ENCODE peak calls at places on chromosomes 2 and 18, in seven cellular contexts. P is IMR-90, U is neuronal stem cell, G is H9, E is mesenchymal stem cell, Y is mesendoderm, D is H1. M is an unnamed sample.

GRCh38 chr2:236705295-236706114 is 135.9 kb downstream of the ACKR3 start:
- DNase-seq in E (no peak), P (no peak), Y (no peak), U (no peak), G (no peak), D (no peak), M (no peak)

GRCh38 chr18:77058186-77058847 is 74.3 kb downstream of the MBP start:
- DNase-seq in Y (no peak), E (no peak), P (no peak), G (no peak), D (no peak), U (no peak), M (no peak)

GRCh38 chr2:162301151-162301804 is 17.2 kb downstream of the IFIH1 start:
- DNase-seq in Y (peak; percentile 29), U (peak; percentile 31), P (peak; percentile 75), E (peak; percentile 67), D (no peak), G (no peak), M (peak; percentile 39)

GRCh38 chr2:176490061-176490861 is 221.0 kb downstream of the MTX2 start:
- DNase-seq in E (peak; percentile 21), U (peak; percentile 36), P (no peak), D (peak; percentile 43), Y (peak; percentile 82), G (peak; percentile 80), M (no peak)

GRCh38 chr2:237201461-237202287 is 116.0 kb downstream of the COPS8 start:
- DNase-seq in D (no peak), Y (peak; percentile 82), E (peak; percentile 97), G (no peak), U (no peak), P (peak; percentile 87), M (peak; percentile 94)

GRCh38 chr2:120109186-120110061 is 96.5 kb downstream of the EPB41L5 start:
- DNase-seq in G (no peak), E (peak; percentile 53), D (no peak), U (no peak), Y (no peak), P (peak; percentile 59), M (no peak)

GRCh38 chr2:110105183-110105582 is 10.4 kb downstream of the MALL start:
- DNase-seq in D (no peak), G (no peak), U (no peak), P (no peak), E (no peak), Y (no peak), M (no peak)

GRCh38 chr18:32530947-32531651 is 60.4 kb upstream of the GAREM1 start:
- DNase-seq in P (peak; percentile 36), E (peak; percentile 82), D (no peak), G (no peak), U (no peak), Y (no peak), M (no peak)

GRCh38 chr18:55390898-55391297 is 197.1 kb downstream of the TCF4 start:
- DNase-seq in D (no peak), P (no peak), E (peak; percentile 25), U (no peak), G (no peak), Y (peak; percentile 79), M (no peak)

GRCh38 chr2:9378433-9379371 is 44.6 kb downstream of the ITGB1BP1 start:
- DNase-seq in U (no peak), Y (peak; percentile 55), E (peak; percentile 90), D (no peak), G (peak; percentile 52), P (peak; percentile 90), M (peak; percentile 40)

GRCh38 chr2:184308706-184309105 is 289.6 kb upstream of the ZNF804A start:
- DNase-seq in G (no peak), Y (no peak), P (no peak), E (no peak), D (no peak), U (no peak), M (no peak)

GRCh38 chr2:168801961-168802824 is at the start of gene NOSTRIN:
- DNase-seq in G (no peak), U (no peak), D (no peak), Y (no peak), P (peak; percentile 48), E (peak; percentile 70), M (peak; percentile 69)

GRCh38 chr2:109091526-109091925 is 37.5 kb upstream of the SH3RF3 start:
- DNase-seq in D (no peak), Y (no peak), E (no peak), U (no peak), P (no peak), G (no peak), M (no peak)

GRCh38 chr2:150538582-150539236 is 51.2 kb upstream of the RND3 start:
- DNase-seq in P (peak; percentile 60), D (no peak), Y (no peak), U (no peak), E (peak; percentile 80), G (no peak), M (no peak)

GRCh38 chr2:209425082-209426071 is 1.5 kb downstream of the MAP2 start:
- DNase-seq in D (no peak), P (peak; percentile 41), U (no peak), Y (peak; percentile 73), G (peak; percentile 27), E (peak; percentile 20), M (peak; percentile 73)

GRCh38 chr2:128562471-128563347 is 244.0 kb upstream of the HS6ST1 start:
- DNase-seq in E (peak; percentile 25), G (no peak), D (no peak), Y (no peak), U (no peak), P (peak; percentile 81), M (no peak)

GRCh38 chr2:148812306-148812705 is 62.7 kb upstream of the KIF5C start:
- DNase-seq in U (no peak), G (no peak), P (peak; percentile 51), Y (no peak), D (no peak), E (no peak), M (no peak)

GRCh38 chr2:98372579-98372978 is 26.3 kb downstream of the CNGA3 start:
- DNase-seq in P (no peak), Y (no peak), U (no peak), E (no peak), G (no peak), D (no peak), M (no peak)

GRCh38 chr2:210445116-210445707 is 31.3 kb downstream of the LANCL1 start:
- DNase-seq in Y (peak; percentile 25), E (peak; percentile 35), D (no peak), U (no peak), P (peak; percentile 27), G (no peak), M (peak; percentile 56)

GRCh38 chr18:42931501-42931900 is 184.0 kb downstream of the RIT2 start:
- DNase-seq in P (peak; percentile 25), U (no peak), E (peak; percentile 91), G (no peak), Y (peak; percentile 29), D (no peak), M (no peak)

GRCh38 chr18:10690376-10690775 is 164.5 kb downstream of the NAPG start:
- DNase-seq in E (no peak), Y (no peak), P (no peak), G (no peak), U (no peak), D (no peak), M (no peak)

GRCh38 chr2:27171351-27171848 is 22.6 kb downstream of the TCF23 start:
- DNase-seq in P (no peak), Y (no peak), D (no peak), E (no peak), U (no peak), G (no peak), M (peak; percentile 43)

GRCh38 chr18:79186649-79187048 is 117.5 kb downstream of the ATP9B start:
- DNase-seq in Y (no peak), E (no peak), D (no peak), G (no peak), U (no peak), P (no peak), M (no peak)

GRCh38 chr2:45089554-45090261 is 80.5 kb upstream of the SIX2 start:
- DNase-seq in D (no peak), E (no peak), Y (no peak), P (no peak), G (no peak), U (no peak), M (no peak)
- H3K4me1 ChIP-seq in D (no peaks in the 10 kb centered on the region), E (no peaks in the 10 kb centered on the region), Y (no peaks in the 10 kb centered on the region), P (no peaks in the 10 kb centered on the region), G (no peaks in the 10 kb centered on the region), U (peaks cover 1% of the 10 kb centered on the region), M (no peaks in the 10 kb centered on the region)

GRCh38 chr18:25147878-25148488 is 204.0 kb downstream of the ZNF521 start:
- DNase-seq in G (no peak), D (no peak), P (no peak), U (no peak), Y (no peak), E (no peak), M (no peak)

GRCh38 chr18:25140962-25141308 is 211.0 kb downstream of the ZNF521 start:
- DNase-seq in E (no peak), D (no peak), Y (no peak), G (no peak), U (no peak), P (no peak), M (no peak)

GRCh38 chr18:25144835-25145234 is 207.1 kb downstream of the ZNF521 start:
- DNase-seq in Y (no peak), D (no peak), P (peak; percentile 92), U (no peak), E (peak; percentile 57), G (no peak), M (no peak)

GRCh38 chr18:25141796-25142365 is 210.1 kb downstream of the ZNF521 start:
- DNase-seq in Y (no peak), E (no peak), U (no peak), P (no peak), D (no peak), G (no peak), M (no peak)

GRCh38 chr18:25146113-25146512 is 205.9 kb downstream of the ZNF521 start:
- DNase-seq in Y (no peak), D (no peak), P (no peak), E (no peak), U (no peak), G (no peak), M (no peak)
- H3K23ac ChIP-seq in Y (no peak overlapping the region), D (no peak overlapping the region), P (no peak overlapping the region), E (no peak overlapping the region), U (no peak overlapping the region), G (no peak overlapping the region), M (no peak overlapping the region)

DNA sequence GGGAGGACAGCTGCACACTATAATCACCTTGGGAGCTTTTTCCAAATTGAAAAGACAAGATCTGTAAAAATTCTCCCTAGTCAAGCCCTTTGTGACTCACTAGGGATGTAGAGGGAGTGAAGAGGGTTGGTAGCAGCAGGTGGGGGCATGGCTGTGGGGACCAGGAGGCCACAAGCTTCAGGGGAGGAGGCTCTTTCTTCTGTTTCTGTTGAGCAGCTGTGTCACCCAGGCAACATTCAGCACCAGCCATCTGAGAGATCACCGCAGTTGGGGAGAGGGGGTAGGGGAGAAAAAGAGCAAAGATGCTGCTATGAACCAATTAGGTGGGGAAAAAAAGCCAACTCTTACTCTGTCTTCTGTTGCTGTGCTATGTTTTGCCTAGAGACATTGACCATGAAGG is 352.3 kb upstream of the MEIS1 start:
- DNase-seq in D (no peak), Y (peak; percentile 10), E (no peak), P (no peak), U (no peak), G (no peak), M (no peak)
- H3K4me1 ChIP-seq in D (no peaks in the 10 kb centered on the region), Y (no peaks in the 10 kb centered on the region), E (no peaks in the 10 kb centered on the region), P (no peaks in the 10 kb centered on the region), U (peaks cover 11% of the 10 kb centered on the region), G (no peaks in the 10 kb centered on the region), M (peaks cover 3% of the 10 kb centered on the region)

DNA sequence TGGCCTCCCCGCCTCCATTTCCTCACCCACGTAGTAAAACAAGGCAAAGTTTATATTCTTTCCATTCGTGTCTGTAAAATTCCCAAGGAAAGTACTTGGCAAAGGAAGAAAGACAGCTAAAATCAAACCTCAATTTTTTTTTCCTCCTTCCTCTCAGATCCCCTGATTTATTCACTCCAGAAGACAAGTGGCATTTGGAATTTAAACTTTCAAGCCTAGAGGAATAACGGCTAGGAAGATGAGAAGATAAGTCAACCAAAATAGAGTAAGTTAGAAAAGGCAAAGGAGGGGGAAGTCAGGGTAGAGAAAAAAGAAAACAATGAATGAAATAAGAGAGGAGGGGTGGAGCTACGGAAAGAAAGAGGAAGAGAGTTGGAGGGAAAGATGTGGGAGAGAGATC is 198.9 kb upstream of the PIK3C3 start:
- DNase-seq in G (no peak), U (no peak), E (no peak), D (no peak), P (no peak), Y (no peak), M (no peak)
- H3K23ac ChIP-seq in G (no peak overlapping the region), U (no peak overlapping the region), E (no peak overlapping the region), D (no peak overlapping the region), P (no peak overlapping the region), Y (no peak overlapping the region), M (no peak overlapping the region)

M was measured in trophoblast cell.